ENCODE peak calls at places on chromosomes 11 and 22, in eight cellular contexts. O, P, M, V, Z, Y, E and L are unnamed samples.

GRCh38 chr11:31995525-31996123 is 95.2 kb upstream of the RCN1 start:
- DNase-seq in O (no peak), E (no peak), Y (peak; percentile 1), P (peak; percentile 49), M (peak; percentile 41), V (no peak), Z (no peak), L (peak; percentile 75)

GRCh38 chr11:2138075-2138435 is 1.1 kb downstream of the IGF2 start:
- DNase-seq in O (no peak), E (no peak), Y (no peak), Z (peak; percentile 20), M (no peak), V (no peak), P (no peak), L (no peak)

GRCh38 chr22:24816841-24817240 is 10.8 kb downstream of the SGSM1 start:
- DNase-seq in Z (no peak), V (no peak), E (no peak), Y (no peak), P (no peak), M (no peak), O (no peak), L (no peak)

GRCh38 chr22:44133901-44134511 is 46.7 kb upstream of the PARVG start:
- DNase-seq in V (no peak), Y (no peak), Z (peak; percentile 77), E (no peak), M (peak; percentile 29), O (peak; percentile 8), P (peak; percentile 29), L (no peak)

GRCh38 chr11:111185259-111185658 is 60.3 kb upstream of the POU2AF2 start:
- DNase-seq in P (no peak), E (no peak), M (no peak), O (no peak), Z (no peak), Y (no peak), V (no peak), L (no peak)

GRCh38 chr22:28341001-28341400 is 338.6 kb downstream of the TTC28 start:
- DNase-seq in O (no peak), Z (no peak), P (no peak), Y (no peak), V (no peak), M (peak; percentile 26), E (no peak), L (no peak)

GRCh38 chr11:117011541-117011908 is 86.7 kb downstream of the SIK3 start:
- DNase-seq in Y (peak; percentile 44), E (no peak), Z (no peak), P (no peak), M (no peak), V (no peak), O (no peak), L (no peak)

GRCh38 chr11:59173080-59173963 is 1.4 kb downstream of the DTX4 start:
- DNase-seq in O (no peak), M (no peak), Z (no peak), V (no peak), E (no peak), Y (no peak), P (peak; percentile 30), L (no peak)

GRCh38 chr22:48494968-48495750 is 1332.5 kb downstream of the BRD1 start:
- DNase-seq in O (no peak), M (no peak), Y (no peak), V (no peak), Z (peak; percentile 1), P (no peak), E (no peak), L (no peak)

GRCh38 chr22:45468872-45469572 is 33.7 kb upstream of the FBLN1 start:
- DNase-seq in M (peak; percentile 67), O (no peak), V (no peak), Y (no peak), P (no peak), E (no peak), Z (no peak), L (no peak)

GRCh38 chr11:110148775-110149744 is 55.9 kb downstream of the ZC3H12C start:
- DNase-seq in P (no peak), V (no peak), M (peak; percentile 78), O (no peak), Z (no peak), Y (peak; percentile 82), E (no peak), L (peak; percentile 9)

GRCh38 chr22:43867839-43868652 is 5.7 kb upstream of the SULT4A1 start:
- DNase-seq in E (peak; percentile 16), Y (peak; percentile 28), O (peak; percentile 41), Z (peak; percentile 59), M (peak; percentile 70), P (peak; percentile 56), V (peak; percentile 55), L (no peak)

GRCh38 chr11:88103337-88104206 is 71.7 kb downstream of the RAB38 start:
- DNase-seq in M (peak; percentile 45), P (peak; percentile 41), V (no peak), E (peak; percentile 21), Y (peak; percentile 95), Z (no peak), O (no peak), L (peak; percentile 85)

GRCh38 chr11:18743365-18743764 is 17.4 kb upstream of the IGSF22 start:
- DNase-seq in E (no peak), O (no peak), V (no peak), Y (no peak), M (no peak), P (no peak), Z (no peak), L (no peak)

GRCh38 chr11:18736590-18737148 is 10.7 kb upstream of the IGSF22 start:
- DNase-seq in E (no peak), Y (no peak), Z (no peak), M (no peak), O (no peak), V (no peak), P (no peak), L (no peak)

GRCh38 chr11:18741783-18742182 is 15.8 kb upstream of the IGSF22 start:
- DNase-seq in M (no peak), V (no peak), E (no peak), Z (no peak), O (no peak), Y (no peak), P (no peak), L (no peak)

GRCh38 chr11:18737642-18738041 is 11.7 kb upstream of the IGSF22 start:
- DNase-seq in E (no peak), Z (no peak), V (no peak), Y (no peak), P (no peak), O (no peak), M (no peak), L (no peak)

GRCh38 chr11:18739684-18740083 is 13.7 kb upstream of the IGSF22 start:
- DNase-seq in Y (no peak), V (no peak), Z (no peak), M (no peak), O (no peak), E (no peak), P (no peak), L (no peak)
- TF ChIP-seq CTCF in Y (no peak), V (no peak), Z (no peak), M (no peak), O (no peak), E (no peak), P (no peak), L (no peak)

DNA sequence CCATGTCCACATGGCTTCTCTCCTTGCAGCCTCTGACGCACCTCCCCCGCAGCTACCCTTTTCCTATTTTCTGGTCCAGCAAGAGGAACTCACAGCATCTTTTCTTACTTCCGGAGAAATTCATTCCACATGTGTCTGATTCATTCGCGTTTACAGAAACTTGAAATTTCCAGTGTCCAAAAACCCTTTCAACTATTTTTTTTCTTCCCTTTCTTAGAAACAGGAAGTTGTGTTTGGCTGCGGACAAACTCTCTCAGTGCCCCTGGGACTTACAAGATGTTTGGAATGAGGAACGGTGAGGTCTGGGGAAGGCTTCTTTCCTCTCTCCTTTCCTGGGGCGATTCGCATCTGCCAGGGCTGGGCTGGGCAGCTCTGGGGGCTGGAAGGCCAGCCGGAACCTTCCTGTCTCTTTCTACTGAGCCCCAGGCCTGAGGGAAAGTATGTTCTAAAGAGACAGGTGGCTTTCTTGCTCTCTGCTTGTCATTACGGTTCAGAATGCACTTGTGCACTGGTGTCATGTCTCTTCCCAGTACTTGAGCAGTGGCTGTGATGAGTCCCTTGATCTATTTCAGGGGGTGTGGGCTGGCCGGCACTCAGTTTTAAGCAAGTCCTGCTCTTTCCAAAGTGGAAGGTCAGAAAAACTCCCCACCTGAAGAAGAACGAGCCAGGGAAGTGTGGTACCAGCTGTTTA is 27.5 kb downstream of the ADAMTS8 start:
- DNase-seq in O (peak; percentile 28), Z (no peak), P (peak; percentile 20), M (peak; percentile 64), V (no peak), Y (no peak), E (peak; percentile 28), L (no peak)
- H3K4me3 ChIP-seq in O (no peak overlapping the region), Z (no peak overlapping the region), P (no peak overlapping the region), M (no peak overlapping the region), V (no peak overlapping the region), Y (no peak overlapping the region), E (no peak overlapping the region), L (no peak overlapping the region)

GRCh38 chr11:130002352-130002845 is at the start of gene PRDM10:
- DNase-seq in P (peak; percentile 94), V (peak; percentile 95), Y (peak; percentile 91), O (peak; percentile 91), E (peak; percentile 85), Z (peak; percentile 96), M (peak; percentile 94), L (peak; percentile 96)

GRCh38 chr11:130000552-130001176 is 2.0 kb downstream of the PRDM10 start:
- DNase-seq in O (no peak), M (no peak), Z (no peak), E (no peak), P (no peak), V (no peak), Y (no peak), L (no peak)

GRCh38 chr11:130001491-130002351 is 914 bp downstream of the PRDM10 start:
- DNase-seq in V (peak; percentile 53), P (peak; percentile 32), E (peak; percentile 28), Y (peak; percentile 12), Z (peak; percentile 41), M (peak; percentile 48), O (peak; percentile 28), L (peak; percentile 43)

GRCh38 chr11:130002846-130003716 is 446 bp upstream of the PRDM10 start:
- DNase-seq in E (peak; percentile 92), Y (peak; percentile 95), P (peak; percentile 96), Z (peak; percentile 91), O (peak; percentile 95), M (peak; percentile 99), V (peak; percentile 96), L (peak; percentile 98)

DNA sequence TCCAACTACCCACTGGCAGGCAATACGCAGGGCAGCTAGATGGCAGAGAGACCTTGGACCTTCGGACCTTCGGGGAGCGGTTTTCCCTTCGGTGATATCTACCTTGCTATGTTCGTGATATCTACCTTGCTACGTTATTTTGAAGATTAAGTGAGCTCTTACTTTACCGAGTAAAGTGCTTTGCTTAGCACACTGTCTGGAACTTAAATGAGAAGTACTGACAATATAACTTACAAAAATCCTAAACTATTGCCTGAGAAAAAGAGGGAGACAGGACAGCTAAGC is 1.0 kb upstream of the PRDM10 start:
- DNase-seq in E (no peak), O (no peak), M (no peak), V (no peak), P (no peak), Z (no peak), Y (no peak), L (no peak)
- TF ChIP-seq CTCF in E (no peak), O (no peak), M (no peak), V (no peak), P (no peak), Z (no peak), Y (no peak), L (no peak)

DNA sequence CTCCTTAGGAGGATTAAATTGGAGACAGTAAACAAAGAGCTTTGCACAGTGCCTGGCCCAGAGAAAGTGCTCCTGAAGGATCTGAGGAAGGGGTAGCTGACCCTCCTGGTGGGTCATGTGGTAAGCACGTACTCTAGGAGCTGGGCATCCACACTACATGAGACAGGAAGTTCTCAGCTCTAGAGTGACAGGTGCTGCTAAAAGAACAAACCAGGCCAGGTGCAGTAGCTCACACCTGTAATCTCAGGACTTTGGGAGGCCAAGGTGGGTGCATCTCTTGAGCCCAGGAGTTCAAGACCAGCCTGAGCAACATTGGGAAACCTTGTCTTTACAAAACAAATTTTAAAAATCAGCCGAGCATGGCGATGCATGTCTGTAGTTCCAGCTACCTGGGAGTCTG is 13.1 kb downstream of the SLC43A1 start:
- DNase-seq in O (no peak), M (no peak), P (no peak), V (no peak), E (no peak), Y (no peak), Z (no peak), L (no peak)
- H3K4me3 ChIP-seq in O (no peak overlapping the region), M (no peak overlapping the region), P (no peak overlapping the region), V (no peak overlapping the region), E (no peak overlapping the region), Y (no peak overlapping the region), Z (no peak overlapping the region), L (no peak overlapping the region)